ENCODE peak calls at places on chromosomes 12 and 14, in ten cellular contexts. N, D, M, E, F, V, T, Z, O and P are unnamed samples. For H3K4me1, the result is how much of the 10 kb centered on the place peaks cover.

GRCh38 chr14:23365353-23366162 is 586 bp upstream of the EFS start:
- DNase-seq in O (no peak), N (peak), Z (no peak), E (peak), T (no peak), D (no peak), F (no peak), M (no peak), V (no peak), P (no peak)

GRCh38 chr12:59636945-59637656 is 41.3 kb downstream of the SLC16A7 start:
- DNase-seq in T (no peak), E (no peak), M (no peak), Z (no peak), V (no peak), D (no peak), N (no peak), F (no peak), O (no peak), P (no peak)

GRCh38 chr12:33044447-33044846 is 147.9 kb upstream of the PKP2 start:
- DNase-seq in F (no peak), N (no peak), T (no peak), O (no peak), D (no peak), E (no peak), V (no peak), M (no peak), Z (no peak), P (no peak)

GRCh38 chr12:233615-233968 is 19.6 kb upstream of the SLC6A12 start:
- DNase-seq in D (no peak), E (no peak), F (no peak), M (no peak), T (no peak), V (no peak), Z (no peak), O (no peak), N (no peak), P (no peak)

GRCh38 chr14:54291491-54292191 is 105.2 kb upstream of the CDKN3 start:
- DNase-seq in D (peak), Z (no peak), M (peak), E (no peak), T (no peak), V (no peak), F (no peak), O (no peak), N (no peak), P (no peak)

GRCh38 chr14:32329146-32329545 is at the start of gene AKAP6:
- DNase-seq in D (no peak), M (no peak), Z (no peak), E (no peak), T (no peak), F (no peak), N (no peak), V (no peak), O (no peak), P (no peak)

GRCh38 chr12:50394469-50395029 is 1.9 kb downstream of the FAM186A start:
- DNase-seq in D (no peak), E (no peak), N (no peak), Z (no peak), M (no peak), O (no peak), F (no peak), V (no peak), T (no peak), P (no peak)

GRCh38 chr12:80230068-80230467 is 130.7 kb downstream of the OTOGL start:
- DNase-seq in O (no peak), Z (no peak), T (no peak), N (no peak), M (peak), F (no peak), E (no peak), V (no peak), D (peak), P (no peak)

GRCh38 chr12:116864371-116865160 is 16.7 kb downstream of the HRK start:
- DNase-seq in Z (no peak), F (no peak), T (no peak), D (no peak), V (no peak), E (no peak), N (no peak), M (no peak), O (no peak), P (no peak)

GRCh38 chr12:115963030-115963480 is 314.4 kb downstream of the MED13L start:
- DNase-seq in M (no peak), V (no peak), Z (no peak), E (no peak), F (no peak), D (no peak), N (no peak), T (no peak), O (no peak), P (no peak)

GRCh38 chr14:95498622-95499353 is 17.7 kb downstream of the SYNE3 start:
- DNase-seq in Z (no peak), M (no peak), V (no peak), O (peak), E (no peak), N (peak), D (no peak), T (no peak), F (no peak), P (no peak)

GRCh38 chr12:66552753-66553152 is 126.1 kb downstream of the GRIP1 start:
- DNase-seq in Z (no peak), D (no peak), E (no peak), T (no peak), O (no peak), M (no peak), F (no peak), V (no peak), N (no peak), P (no peak)

GRCh38 chr14:29444216-29444615 is 483.4 kb downstream of the PRKD1 start:
- DNase-seq in V (no peak), D (no peak), O (no peak), Z (no peak), E (no peak), T (no peak), N (no peak), F (no peak), M (no peak), P (no peak)

GRCh38 chr14:44180975-44181374 is 326.1 kb downstream of the FSCB start:
- DNase-seq in E (no peak), Z (no peak), O (no peak), F (no peak), M (no peak), V (no peak), T (no peak), D (no peak), N (no peak), P (no peak)

GRCh38 chr12:54936736-54937135 is 47.8 kb downstream of the TESPA1 start:
- DNase-seq in M (no peak), F (no peak), O (no peak), Z (no peak), V (no peak), E (no peak), D (no peak), T (no peak), N (no peak), P (no peak)

GRCh38 chr12:1491983-1492697 is 102.2 kb downstream of the FBXL14 start:
- DNase-seq in D (no peak), O (no peak), N (no peak), M (no peak), T (no peak), E (no peak), F (no peak), V (peak), Z (no peak), P (no peak)

GRCh38 chr14:70600382-70601157 is at the start of gene MED6:
- DNase-seq in N (peak), Z (peak), F (peak), E (peak), V (peak), T (peak), M (peak), D (peak), O (peak), P (peak)

GRCh38 chr12:76307083-76307482 is 41.1 kb downstream of the BBS10 start:
- DNase-seq in Z (no peak), E (no peak), O (no peak), T (no peak), D (no peak), N (no peak), M (no peak), V (no peak), F (no peak), P (no peak)

GRCh38 chr14:35044939-35045797 is 904 bp upstream of the FAM177A1 start:
- DNase-seq in O (no peak), V (no peak), M (no peak), D (no peak), N (no peak), T (no peak), E (no peak), Z (no peak), F (no peak), P (no peak)

GRCh38 chr14:77052281-77053044 is 24.0 kb upstream of the IRF2BPL start:
- DNase-seq in E (peak), V (no peak), D (no peak), N (peak), M (no peak), O (no peak), T (no peak), Z (peak), F (no peak), P (no peak)

GRCh38 chr12:45553204-45553603 is 176.3 kb upstream of the ARID2 start:
- DNase-seq in D (no peak), T (no peak), Z (no peak), F (no peak), N (no peak), M (no peak), E (no peak), V (no peak), O (no peak), P (no peak)

GRCh38 chr14:23864252-23864651 is 89.3 kb upstream of the DHRS4 start:
- DNase-seq in V (no peak), O (no peak), F (no peak), T (no peak), Z (no peak), M (no peak), D (no peak), N (no peak), E (no peak), P (no peak)

GRCh38 chr14:52650774-52651173 is 44.6 kb downstream of the ERO1A start:
- DNase-seq in D (no peak), F (no peak), Z (no peak), N (no peak), E (peak), O (no peak), M (no peak), V (no peak), T (no peak), P (no peak)

GRCh38 chr12:5428332-5429221 is 3.3 kb upstream of the NTF3 start:
- DNase-seq in M (no peak), T (no peak), F (no peak), Z (no peak), O (no peak), N (no peak), V (peak), E (no peak), D (peak), P (no peak)

GRCh38 chr12:31228811-31229792 is 96.8 kb downstream of the SINHCAF start:
- DNase-seq in T (no peak), Z (no peak), N (no peak), E (peak), D (no peak), V (no peak), M (no peak), F (no peak), O (peak), P (no peak)

GRCh38 chr12:71797506-71797905 is 42.1 kb upstream of the TBC1D15 start:
- DNase-seq in Z (no peak), N (no peak), V (no peak), E (no peak), M (no peak), O (no peak), F (no peak), D (no peak), T (no peak), P (no peak)

GRCh38 chr14:51855234-51855633 is 5.2 kb upstream of the GNG2 start:
- DNase-seq in O (no peak), D (no peak), Z (no peak), E (no peak), N (no peak), M (no peak), T (no peak), V (no peak), F (no peak), P (no peak)

GRCh38 chr12:9951026-9951652 is 19.0 kb upstream of the CLEC2A start:
- DNase-seq in V (no peak), N (no peak), Z (no peak), O (no peak), T (peak), D (no peak), M (no peak), F (no peak), E (no peak), P (no peak)

GRCh38 chr12:111816065-111816615 is 25.9 kb upstream of the MAPKAPK5 start:
- DNase-seq in E (no peak), D (no peak), V (no peak), Z (peak), O (no peak), M (no peak), N (no peak), F (no peak), T (no peak), P (no peak)

GRCh38 chr14:85418716-85419115 is 111.2 kb upstream of the FLRT2 start:
- DNase-seq in O (no peak), D (no peak), N (no peak), F (no peak), V (no peak), M (no peak), E (no peak), T (no peak), Z (no peak), P (no peak)

GRCh38 chr14:30355431-30355913 is 203.5 kb upstream of the G2E3 start:
- DNase-seq in N (no peak), F (no peak), O (no peak), V (no peak), Z (no peak), T (no peak), M (no peak), E (no peak), D (no peak), P (no peak)

GRCh38 chr12:121202407-121203355 is 7.2 kb upstream of the P2RX4 start:
- DNase-seq in E (no peak), O (no peak), F (no peak), T (no peak), N (peak), M (no peak), D (no peak), Z (no peak), V (peak), P (no peak)

GRCh38 chr12:8493084-8493483 is 20.2 kb upstream of the CLEC4D start:
- DNase-seq in V (no peak), D (no peak), F (no peak), O (no peak), E (no peak), Z (no peak), M (no peak), N (no peak), T (no peak), P (no peak)

GRCh38 chr14:99265571-99265970 is 6.4 kb downstream of the BCL11B start:
- DNase-seq in M (no peak), O (no peak), Z (no peak), T (no peak), F (no peak), D (no peak), E (no peak), V (no peak), N (no peak), P (no peak)

GRCh38 chr12:94994312-94994711 is 9.2 kb downstream of the NDUFA12 start:
- DNase-seq in D (no peak), M (no peak), E (no peak), N (no peak), F (no peak), O (no peak), V (no peak), T (no peak), Z (no peak), P (no peak)

GRCh38 chr14:68978550-68978911 is 571 bp downstream of the ACTN1 start:
- DNase-seq in N (peak), V (peak), O (peak), T (no peak), E (peak), D (peak), M (no peak), F (peak), Z (peak), P (no peak)

GRCh38 chr14:68976160-68977067 is 2.7 kb downstream of the ACTN1 start:
- DNase-seq in F (peak), V (no peak), T (no peak), E (no peak), Z (peak), D (peak), M (no peak), O (peak), N (peak), P (no peak)

GRCh38 chr14:68977137-68977740 is 1.9 kb downstream of the ACTN1 start:
- DNase-seq in Z (no peak), E (no peak), V (no peak), T (no peak), M (no peak), D (no peak), O (no peak), F (peak), N (no peak), P (no peak)

GRCh38 chr14:68979021-68979721 is at the start of gene ACTN1:
- DNase-seq in D (peak), Z (peak), T (peak), N (peak), O (peak), F (peak), E (peak), V (peak), M (peak), P (peak)

GRCh38 chr14:68977741-68978549 is 1.2 kb downstream of the ACTN1 start:
- DNase-seq in D (peak), O (peak), T (peak), N (peak), Z (peak), V (peak), E (peak), F (peak), M (no peak), P (no peak)
- H3K4me1 ChIP-seq in D (half or more), O (under half), T (under half), N (under half), Z (half or more), V (under half), E (under half), F (under half), M (under half), P (half or more)

GRCh38 chr14:104116544-104117340 is 21.6 kb upstream of the KIF26A start:
- DNase-seq in F (no peak), O (peak), D (no peak), N (peak), M (no peak), V (no peak), E (peak), T (no peak), Z (no peak), P (no peak)
- H3K4me3 ChIP-seq in F (no peak), O (peak), D (peak), N (peak), M (peak), V (no peak), E (peak), T (no peak), Z (peak), P (peak)

DNA sequence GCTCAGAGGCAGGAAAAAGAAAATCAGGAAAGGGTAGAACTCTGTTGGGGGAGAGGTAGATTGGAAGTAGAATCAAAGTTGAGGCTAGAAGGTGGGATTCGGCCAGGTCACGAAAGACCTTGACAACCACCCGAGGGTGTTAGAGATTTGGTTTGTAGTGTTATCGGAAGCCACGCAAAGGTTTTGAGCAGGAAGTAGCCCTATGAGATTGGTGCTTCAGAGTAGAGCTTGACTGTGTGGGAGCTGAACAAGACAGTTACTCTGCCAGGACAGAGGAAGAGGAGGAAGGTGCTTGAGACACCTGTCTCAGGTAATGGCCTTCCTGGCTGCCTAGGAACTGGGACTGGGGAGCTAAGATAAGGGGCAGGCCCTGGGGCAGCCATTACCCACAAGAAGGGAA is 73.4 kb downstream of the RIN3 start:
- DNase-seq in F (no peak), N (no peak), O (no peak), M (no peak), V (no peak), D (no peak), E (no peak), T (no peak), Z (peak), P (no peak)
- H3K4me1 ChIP-seq in F (under half), N (under half), O (under half), M (under half), V (under half), D (under half), E (under half), T (half or more), Z (half or more), P (under half)

GRCh38 chr14:91228112-91229004 is 16.1 kb downstream of the GPR68 start:
- DNase-seq in N (no peak), M (no peak), E (no peak), T (peak), Z (no peak), O (no peak), D (peak), V (peak), F (no peak), P (no peak)

GRCh38 chr14:91231446-91231845 is 13.1 kb downstream of the GPR68 start:
- DNase-seq in M (no peak), D (no peak), E (no peak), T (no peak), Z (no peak), F (no peak), N (no peak), O (no peak), V (no peak), P (no peak)

GRCh38 chr14:91229005-91229382 is 15.5 kb downstream of the GPR68 start:
- DNase-seq in E (no peak), D (no peak), T (no peak), V (no peak), N (peak), F (no peak), M (no peak), Z (no peak), O (no peak), P (no peak)

GRCh38 chr14:91230363-91231035 is 14.0 kb downstream of the GPR68 start:
- DNase-seq in V (no peak), Z (no peak), E (no peak), M (no peak), O (no peak), D (no peak), F (no peak), T (no peak), N (no peak), P (no peak)

DNA sequence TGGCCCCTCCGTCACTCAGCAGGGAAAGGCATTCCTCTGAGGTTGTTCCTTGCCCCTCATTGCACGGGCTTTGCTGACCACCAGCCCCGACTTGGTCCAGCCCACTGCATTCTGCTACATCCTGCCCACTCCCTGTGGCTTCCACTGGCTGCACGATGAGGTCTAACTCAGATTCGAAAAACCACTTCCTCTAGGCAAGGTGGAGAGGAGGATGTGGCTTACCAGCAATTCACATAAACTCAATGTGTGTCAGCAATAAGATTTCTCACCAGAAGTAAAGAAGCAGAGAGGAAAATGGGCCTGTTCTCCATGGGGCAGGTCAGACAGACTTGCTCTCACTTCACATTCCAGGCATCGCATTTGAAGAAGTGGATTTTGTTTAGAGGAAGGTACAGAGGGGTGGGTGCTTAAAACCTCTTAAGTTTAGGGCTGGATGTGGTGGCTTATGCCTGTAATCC is 14.7 kb downstream of the GPR68 start:
- DNase-seq in N (no peak), O (no peak), Z (no peak), E (no peak), T (peak), F (no peak), V (no peak), D (no peak), M (no peak), P (no peak)
- H3K4me3 ChIP-seq in N (no peak), O (no peak), Z (no peak), E (no peak), T (peak), F (no peak), V (no peak), D (no peak), M (no peak), P (no peak)

DNA sequence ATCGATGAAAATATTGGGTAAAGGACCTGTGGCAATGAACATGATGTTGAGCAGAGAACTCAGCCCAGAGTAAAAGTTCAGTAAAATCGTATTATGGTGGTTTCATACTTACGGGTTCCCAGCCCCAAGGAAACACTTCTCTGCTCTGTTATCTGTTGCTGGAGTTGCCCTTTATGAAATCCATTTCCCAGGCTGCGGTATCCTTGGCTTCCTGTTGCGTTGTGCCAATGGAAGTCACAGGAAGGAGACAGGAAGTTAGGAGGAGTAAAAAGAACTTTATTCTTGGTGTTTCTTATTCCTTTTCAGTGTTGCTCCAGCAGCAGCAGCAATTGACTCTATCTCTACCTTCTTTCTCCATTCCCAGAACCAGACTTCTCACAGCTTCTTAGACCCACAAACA is 965.2 kb downstream of the VRK1 start:
- DNase-seq in N (no peak), F (no peak), V (no peak), O (no peak), E (no peak), Z (no peak), T (no peak), M (no peak), D (no peak), P (no peak)
- H3K4me1 ChIP-seq in N (under half), F (under half), V (under half), O (under half), E (under half), Z (under half), T (under half), M (under half), D (under half), P (under half)

DNA sequence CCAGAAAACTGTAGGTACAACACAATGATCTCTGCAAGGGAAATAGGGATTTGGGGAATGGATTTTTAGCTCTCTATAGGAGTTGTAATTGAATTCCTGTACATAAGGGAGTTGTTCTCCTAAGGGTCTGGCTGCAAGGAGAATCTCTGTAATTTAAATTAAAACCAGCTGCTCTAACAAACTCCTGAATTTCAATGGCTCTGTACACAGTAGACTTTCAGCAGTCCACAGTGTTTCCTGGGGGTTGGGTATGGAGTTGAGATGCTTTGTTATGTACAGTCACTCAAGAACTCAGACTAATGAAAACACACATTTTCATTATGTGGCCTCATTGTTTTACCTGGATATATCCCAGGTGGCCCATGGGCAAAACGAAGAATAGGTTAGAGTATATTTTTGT is 93.2 kb downstream of the NAV3 start:
- DNase-seq in E (no peak), F (no peak), O (no peak), M (no peak), N (no peak), Z (no peak), T (no peak), D (no peak), V (no peak), P (no peak)
- H3K4me3 ChIP-seq in E (no peak), F (no peak), O (no peak), M (no peak), N (no peak), Z (no peak), T (no peak), D (no peak), V (no peak), P (no peak)